ENCODE peak calls at places on chromosomes 5 and 9, in eight cellular contexts. Z is HCT116, B is mesendoderm, Q is SK-N-SH, T is DND-41, V is neural progenitor cell, G is MM.1S, W is endodermal cell. N is an unnamed sample.
A peak's percentile ranks its signal among the peaks of the same experiment; 100 is the strongest.

GRCh38 chr5:173629628-173630027 is 13.2 kb upstream of the BOD1 start:
- DNase-seq in Z (no peak), B (peak; percentile 67), Q (peak; percentile 56), T (no peak), V (peak; percentile 56), G (no peak), W (peak; percentile 90), N (no peak)

GRCh38 chr5:107864793-107865192 is 194.1 kb upstream of the EFNA5 start:
- DNase-seq in Z (no peak), B (no peak), Q (no peak), T (no peak), V (no peak), G (no peak), W (no peak), N (no peak)

GRCh38 chr5:67052034-67052433 is 144.6 kb downstream of the CD180 start:
- DNase-seq in Z (no peak), B (no peak), Q (no peak), T (no peak), V (no peak), G (no peak), W (no peak), N (no peak)

GRCh38 chr5:127440831-127441230 is 76.6 kb upstream of the PRRC1 start:
- DNase-seq in Z (no peak), B (no peak), Q (no peak), T (no peak), V (no peak), G (no peak), W (no peak), N (no peak)

GRCh38 chr9:37747271-37747753 is 6.3 kb upstream of the TRMT10B start:
- DNase-seq in Z (peak; percentile 59), B (peak; percentile 69), Q (peak; percentile 89), T (peak; percentile 68), V (peak; percentile 72), G (peak; percentile 70), W (peak; percentile 88), N (peak; percentile 41)

GRCh38 chr5:65927497-65928340 is 1.3 kb downstream of the ERBIN start:
- DNase-seq in Z (no peak), B (peak; percentile 65), Q (peak; percentile 45), T (peak; percentile 46), V (peak; percentile 40), G (peak; percentile 50), W (no peak), N (peak; percentile 59)

GRCh38 chr5:89972901-89973300 is 436.7 kb downstream of the CETN3 start:
- DNase-seq in Z (no peak), B (no peak), Q (no peak), T (no peak), V (no peak), G (no peak), W (no peak), N (no peak)

GRCh38 chr5:132263548-132264261 is 6.2 kb downstream of the PDLIM4 start:
- DNase-seq in Z (no peak), B (no peak), Q (peak; percentile 29), T (no peak), V (no peak), G (no peak), W (peak; percentile 30), N (peak; percentile 68)

GRCh38 chr5:40033411-40033810 is 608.6 kb upstream of the DAB2 start:
- DNase-seq in Z (no peak), B (no peak), Q (no peak), T (peak; percentile 85), V (no peak), G (no peak), W (no peak), N (no peak)

GRCh38 chr5:1975898-1976765 is 93.4 kb upstream of the IRX4 start:
- DNase-seq in Z (peak; percentile 4), B (peak; percentile 4), Q (no peak), T (no peak), V (no peak), G (no peak), W (no peak), N (peak; percentile 52)

GRCh38 chr5:133607451-133607850 is 4.9 kb downstream of the FSTL4 start:
- DNase-seq in Z (no peak), B (no peak), Q (peak; percentile 12), T (no peak), V (no peak), G (no peak), W (no peak), N (no peak)
- H3K36me3 ChIP-seq in Z (no peaks in the 10 kb centered on the region), B (no peaks in the 10 kb centered on the region), Q (no peaks in the 10 kb centered on the region), T (no peaks in the 10 kb centered on the region), V (no peaks in the 10 kb centered on the region), G (no peaks in the 10 kb centered on the region), W (no peaks in the 10 kb centered on the region), N (no peaks in the 10 kb centered on the region)

GRCh38 chr9:99593621-99594020 is 228.1 kb upstream of the NR4A3 start:
- DNase-seq in Z (no peak), B (no peak), Q (no peak), T (no peak), V (no peak), G (no peak), W (no peak), N (peak; percentile 2)
- H3K9ac ChIP-seq in Z (no peak overlapping the region), B (no peak overlapping the region), Q (no peak overlapping the region), T (no peak overlapping the region), V (no peak overlapping the region), G (no peak overlapping the region), W (no peak overlapping the region), N (no peak overlapping the region)

GRCh38 chr9:131657031-131657377 is 82.9 kb downstream of the RAPGEF1 start:
- DNase-seq in Z (no peak), B (no peak), Q (no peak), T (no peak), V (no peak), G (peak; percentile 82), W (no peak), N (no peak)

GRCh38 chr9:131660466-131661405 is 79.1 kb downstream of the RAPGEF1 start:
- DNase-seq in Z (no peak), B (no peak), Q (no peak), T (no peak), V (peak; percentile 29), G (no peak), W (peak; percentile 68), N (no peak)

GRCh38 chr9:131657890-131658752 is 81.8 kb downstream of the RAPGEF1 start:
- DNase-seq in Z (peak; percentile 75), B (no peak), Q (no peak), T (no peak), V (no peak), G (no peak), W (no peak), N (peak; percentile 93)

GRCh38 chr9:131657456-131657855 is 82.4 kb downstream of the RAPGEF1 start:
- DNase-seq in Z (no peak), B (no peak), Q (no peak), T (no peak), V (no peak), G (no peak), W (no peak), N (no peak)

DNA sequence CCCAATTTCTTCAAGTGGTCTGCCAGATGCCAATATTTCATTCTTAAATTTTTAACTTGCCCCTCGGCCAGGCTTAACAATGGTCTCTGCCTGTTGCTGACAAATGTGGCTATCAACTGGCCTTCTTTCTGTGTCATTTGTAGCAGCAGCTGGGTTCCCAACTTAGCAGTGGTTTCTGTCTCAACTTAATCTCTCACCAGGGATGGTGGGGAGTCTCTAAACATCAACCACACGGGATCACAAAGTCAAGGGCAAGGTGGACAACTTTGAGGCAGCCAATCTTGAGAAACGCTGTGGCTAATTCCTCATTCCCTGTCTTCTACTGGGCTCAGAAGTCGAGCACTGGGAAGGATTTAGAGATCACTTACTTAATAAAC is 81.1 kb downstream of the RAPGEF1 start:
- DNase-seq in Z (no peak), B (no peak), Q (no peak), T (no peak), V (no peak), G (peak; percentile 51), W (no peak), N (no peak)
- H3K36me3 ChIP-seq in Z (no peaks in the 10 kb centered on the region), B (no peaks in the 10 kb centered on the region), Q (no peaks in the 10 kb centered on the region), T (no peaks in the 10 kb centered on the region), V (no peaks in the 10 kb centered on the region), G (no peaks in the 10 kb centered on the region), W (no peaks in the 10 kb centered on the region), N (no peaks in the 10 kb centered on the region)

DNA sequence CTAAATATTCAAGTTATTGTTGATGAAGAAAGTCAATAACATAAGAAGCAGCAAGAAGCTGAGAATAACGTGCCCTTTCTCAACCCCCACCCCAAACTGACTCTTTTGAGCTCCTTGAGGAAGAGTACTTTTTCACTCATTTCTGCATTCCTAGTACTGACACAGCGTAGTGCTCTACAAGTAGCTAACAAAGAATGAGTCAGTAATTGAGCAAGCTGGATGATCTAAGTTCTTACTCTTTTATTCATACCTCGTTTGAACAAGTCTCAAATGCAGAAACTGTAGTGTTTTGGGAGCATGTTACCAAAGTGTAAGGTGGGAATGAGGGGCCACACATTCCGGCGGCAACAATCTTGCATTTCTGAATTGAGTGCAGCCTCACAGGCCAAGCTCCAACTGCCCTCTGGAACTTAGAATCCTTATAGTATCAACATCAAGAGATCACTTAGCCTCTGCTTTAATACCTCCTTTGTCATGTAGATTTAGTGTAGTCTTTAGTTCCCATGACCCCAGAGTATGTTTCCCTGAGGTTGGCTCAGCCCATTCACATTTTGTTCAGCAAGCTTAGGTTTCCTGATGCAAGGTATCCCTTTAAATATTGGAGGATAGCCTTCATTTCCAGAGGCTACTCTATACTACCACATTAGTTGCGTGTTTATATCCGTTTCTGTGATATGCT is 152.0 kb downstream of the PRR16 start:
- DNase-seq in Z (no peak), B (peak; percentile 67), Q (no peak), T (no peak), V (peak; percentile 43), G (no peak), W (peak; percentile 64), N (peak; percentile 79)
- H3K9ac ChIP-seq in Z (no peak overlapping the region), B (no peak overlapping the region), Q (peak overlapping the region; percentile 22), T (no peak overlapping the region), V (no peak overlapping the region), G (no peak overlapping the region), W (no peak overlapping the region), N (no peak overlapping the region)

GRCh38 chr9:129064499-129064908 is 16.4 kb upstream of the DOLPP1 start:
- DNase-seq in Z (no peak), B (no peak), Q (no peak), T (no peak), V (no peak), G (no peak), W (no peak), N (no peak)
- H3K36me3 ChIP-seq in Z (no peaks in the 10 kb centered on the region), B (no peaks in the 10 kb centered on the region), Q (peaks cover 33% of the 10 kb centered on the region), T (peaks cover 66% of the 10 kb centered on the region), V (no peaks in the 10 kb centered on the region), G (no peaks in the 10 kb centered on the region), W (peaks cover 38% of the 10 kb centered on the region), N (peaks cover 14% of the 10 kb centered on the region)

DNA sequence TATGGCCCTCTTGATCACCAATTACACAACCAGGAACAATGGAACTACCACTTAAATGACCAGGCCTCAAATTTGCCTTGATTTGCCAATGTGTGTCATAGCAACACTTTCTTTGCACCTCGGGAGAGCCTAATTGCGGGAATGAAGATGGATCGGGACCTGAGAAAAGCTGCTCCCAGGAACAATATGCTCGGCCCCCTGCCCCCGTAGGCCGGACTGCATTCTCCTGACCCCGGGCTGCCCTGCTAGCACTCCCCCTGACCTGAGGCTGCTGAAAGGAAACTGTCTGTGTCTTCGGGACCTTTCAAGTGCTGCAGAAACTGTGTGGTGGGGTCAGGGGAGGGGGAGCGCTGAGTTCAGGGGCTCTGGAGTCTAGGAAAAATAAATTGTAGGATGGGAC is 294.3 kb upstream of the IRX1 start:
- DNase-seq in Z (no peak), B (no peak), Q (no peak), T (no peak), V (no peak), G (no peak), W (peak; percentile 44), N (no peak)
- H3K9ac ChIP-seq in Z (no peak overlapping the region), B (no peak overlapping the region), Q (no peak overlapping the region), T (no peak overlapping the region), V (no peak overlapping the region), G (no peak overlapping the region), W (no peak overlapping the region), N (no peak overlapping the region)